ENCODE peak calls at places on chromosomes 2 and 18, in six cellular contexts. W is MM.1S, Q is fibroblast of pulmonary artery, O is heart right ventricle, R is HepG2, S is AG04450. H is an unnamed sample.

GRCh38 chr18:74976331-74976909 is 232.5 kb downstream of the PTGR3 start:
- DNase-seq in W (no peak), Q (no peak), O (no peak), R (peak), S (no peak), H (no peak)

GRCh38 chr2:74261204-74261864 is 62.9 kb downstream of the MTHFD2 start:
- DNase-seq in W (no peak), Q (peak), O (peak), R (peak), S (no peak), H (no peak)

GRCh38 chr2:217906787-217907186 is 96.0 kb downstream of the TNS1 start:
- DNase-seq in W (no peak), Q (no peak), O (peak), R (no peak), S (no peak), H (no peak)

GRCh38 chr18:41695441-41695840 is 259.6 kb upstream of the PIK3C3 start:
- DNase-seq in W (peak), Q (no peak), O (no peak), R (no peak), S (no peak), H (no peak)

GRCh38 chr18:49531678-49532153 is 30.1 kb upstream of the LIPG start:
- DNase-seq in W (peak), Q (peak), O (no peak), R (peak), S (no peak), H (no peak)

GRCh38 chr2:239245872-239246701 is 154.7 kb downstream of the HDAC4 start:
- DNase-seq in W (no peak), Q (no peak), O (no peak), R (no peak), S (no peak), H (no peak)

GRCh38 chr2:43005211-43005974 is 213.0 kb upstream of the HAAO start:
- DNase-seq in W (no peak), Q (no peak), O (no peak), R (peak), S (no peak), H (no peak)

GRCh38 chr2:224796695-224797305 is 80.6 kb upstream of the CCDC195 start:
- DNase-seq in W (no peak), Q (no peak), O (no peak), R (no peak), S (no peak), H (no peak)

GRCh38 chr2:231037202-231037730 is at the start of gene C2orf72:
- DNase-seq in W (no peak), Q (no peak), O (no peak), R (no peak), S (no peak), H (no peak)

GRCh38 chr18:59085797-59086196 is 53.9 kb upstream of the SEC11C start:
- DNase-seq in W (no peak), Q (peak), O (no peak), R (no peak), S (no peak), H (no peak)

GRCh38 chr2:138919336-138919735 is 139.1 kb upstream of the NXPH2 start:
- DNase-seq in W (no peak), Q (no peak), O (no peak), R (no peak), S (no peak), H (no peak)

GRCh38 chr2:222708274-222708710 is 36.8 kb downstream of the MOGAT1 start:
- DNase-seq in W (peak), Q (peak), O (peak), R (peak), S (no peak), H (no peak)

GRCh38 chr2:54483426-54483825 is 27.3 kb downstream of the SPTBN1 start:
- DNase-seq in W (no peak), Q (no peak), O (no peak), R (peak), S (no peak), H (no peak)

GRCh38 chr2:209938906-209939305 is 63.5 kb upstream of the RPE start:
- DNase-seq in W (no peak), Q (no peak), O (no peak), R (no peak), S (no peak), H (no peak)

GRCh38 chr2:209940923-209941322 is 61.5 kb upstream of the RPE start:
- DNase-seq in W (no peak), Q (no peak), O (no peak), R (no peak), S (no peak), H (no peak)

GRCh38 chr2:209937893-209938292 is 64.5 kb upstream of the RPE start:
- DNase-seq in W (no peak), Q (no peak), O (no peak), R (peak), S (no peak), H (no peak)

GRCh38 chr2:209933499-209934458 is 68.7 kb upstream of the RPE start:
- DNase-seq in W (no peak), Q (peak), O (no peak), R (no peak), S (peak), H (no peak)

DNA sequence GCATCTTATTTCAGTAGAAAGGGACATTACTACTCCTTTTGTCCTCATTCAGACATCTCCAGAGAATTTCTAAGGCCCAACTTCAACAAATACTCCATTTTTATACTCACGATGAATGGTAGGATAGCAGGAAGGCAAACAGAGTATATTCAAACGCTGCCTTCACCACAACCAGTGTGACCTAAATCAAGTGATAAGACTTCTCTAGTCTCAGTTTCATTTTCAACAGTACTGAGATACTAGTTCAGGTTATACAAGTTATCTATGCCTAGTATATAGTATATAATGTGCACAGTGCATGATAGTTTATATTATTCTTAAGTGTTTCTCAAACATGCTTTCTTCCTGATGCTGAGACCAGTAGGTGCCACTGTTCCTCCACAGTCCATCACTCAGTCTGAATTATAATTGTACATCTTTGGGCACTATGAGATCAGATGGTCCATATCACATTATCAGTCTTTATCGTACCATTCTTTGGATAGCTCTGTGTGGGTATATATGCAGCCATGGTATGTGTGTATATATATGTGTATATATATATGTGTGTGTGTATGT is 66.3 kb upstream of the RPE start:
- DNase-seq in W (peak), Q (no peak), O (no peak), R (no peak), S (no peak), H (no peak)
- TF ChIP-seq CTCF in W (peak), Q (peak), O (no peak), R (peak), S (peak), H (no peak)

DNA sequence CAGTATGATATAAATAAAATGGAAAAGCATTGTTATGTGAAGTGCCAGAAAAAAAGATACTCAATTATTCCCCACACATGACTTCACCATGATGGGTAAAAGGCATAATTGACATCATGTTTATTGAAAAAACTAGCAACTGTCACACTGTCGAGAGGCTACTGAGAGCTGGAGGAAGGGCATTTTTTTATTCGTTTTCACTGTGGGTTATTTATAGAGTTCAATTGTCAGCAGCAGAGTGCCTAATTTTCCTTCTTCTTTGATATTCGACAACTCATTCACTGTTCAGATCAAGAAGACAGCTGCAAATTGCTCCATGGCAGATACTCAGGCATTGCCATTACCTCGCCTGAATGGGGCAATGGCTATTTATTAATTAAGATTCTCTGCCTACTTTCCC is 197.6 kb upstream of the NRP2 start:
- DNase-seq in W (no peak), Q (no peak), O (no peak), R (no peak), S (no peak), H (no peak)
- H3K4me3 ChIP-seq in W (no peak), Q (no peak), O (no peak), R (no peak), S (no peak), H (no peak)

DNA sequence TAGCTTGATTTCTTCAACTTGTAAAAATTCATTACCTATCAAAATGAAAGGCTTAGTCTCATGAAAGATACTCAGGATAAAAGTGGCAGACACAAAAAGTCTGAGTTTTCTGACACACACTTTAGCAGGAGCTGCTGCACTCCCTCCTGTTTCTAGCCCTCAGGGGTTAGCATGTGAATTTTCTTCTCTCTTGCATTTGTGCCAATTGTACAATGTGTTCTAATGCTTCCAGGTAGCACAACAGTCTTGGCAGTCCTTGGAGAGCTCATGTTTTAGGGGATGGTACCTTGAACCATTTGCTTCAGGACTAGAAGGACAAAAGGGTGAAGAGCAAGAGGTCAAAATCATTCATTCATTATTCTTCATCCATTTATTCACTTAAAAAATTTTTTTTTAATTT is 316.8 kb downstream of the AFF3 start:
- DNase-seq in W (no peak), Q (no peak), O (no peak), R (no peak), S (no peak), H (no peak)
- TF ChIP-seq CTCF in W (no peak), Q (no peak), O (no peak), R (no peak), S (no peak), H (no peak)

GRCh38 chr2:27182346-27182745 is 29.5 kb upstream of the ATRAID start:
- DNase-seq in W (no peak), Q (no peak), O (no peak), R (no peak), S (peak), H (no peak)
- H3K4me3 ChIP-seq in W (no peak), Q (no peak), O (no peak), R (no peak), S (no peak), H (no peak)

GRCh38 chr18:6732952-6733351 is 3.4 kb downstream of the ARHGAP28 start:
- DNase-seq in W (no peak), Q (no peak), O (no peak), R (no peak), S (no peak), H (no peak)
- TF ChIP-seq CTCF in W (peak), Q (peak), O (no peak), R (no peak), S (no peak), H (peak)

H was measured in BJ.